ENCODE peak calls at places on chromosomes 1 and 21, in four cellular contexts. S is HCT116, P is H1, T is K562. I is an unnamed sample.

GRCh38 chr1:163069142-163069541 is at the start of gene RGS4:
- DNase-seq in T (peak; percentile 33), P (peak; percentile 81), S (peak; percentile 54), I (no peak)

GRCh38 chr21:35025206-35026152 is 23.6 kb downstream of the RUNX1 start:
- DNase-seq in S (no peak), P (no peak), T (no peak), I (no peak)

GRCh38 chr1:185581020-185581419 is 153.2 kb upstream of the HMCN1 start:
- DNase-seq in P (no peak), T (no peak), S (no peak), I (no peak)

GRCh38 chr1:24683713-24684162 is 40.6 kb downstream of the SRRM1 start:
- DNase-seq in P (no peak), S (peak; percentile 95), T (peak; percentile 66), I (no peak)

GRCh38 chr1:239719642-239720258 is 333.4 kb downstream of the CHRM3 start:
- DNase-seq in T (no peak), P (no peak), S (no peak), I (no peak)

GRCh38 chr1:15472595-15472994 is 3.3 kb upstream of the CELA2B start:
- DNase-seq in P (no peak), T (peak; percentile 67), S (no peak), I (no peak)

GRCh38 chr1:244854865-244855578 is 9.3 kb downstream of the HNRNPU start:
- DNase-seq in P (no peak), S (no peak), T (no peak), I (no peak)

GRCh38 chr1:6554031-6554906 is at the start of gene NOL9:
- DNase-seq in S (peak; percentile 78), T (peak; percentile 98), P (peak; percentile 73), I (peak; percentile 68)

GRCh38 chr1:906532-907420 is 16.9 kb upstream of the SAMD11 start:
- DNase-seq in T (peak; percentile 58), P (no peak), S (peak; percentile 46), I (no peak)

GRCh38 chr1:154972517-154973343 is 1.8 kb upstream of the CKS1B start:
- DNase-seq in P (peak; percentile 95), S (peak; percentile 80), T (no peak), I (no peak)
- TF ChIP-seq EGR1 in P (peak; percentile 71), S (no peak), T (peak; percentile 49), I (no peak)

DNA sequence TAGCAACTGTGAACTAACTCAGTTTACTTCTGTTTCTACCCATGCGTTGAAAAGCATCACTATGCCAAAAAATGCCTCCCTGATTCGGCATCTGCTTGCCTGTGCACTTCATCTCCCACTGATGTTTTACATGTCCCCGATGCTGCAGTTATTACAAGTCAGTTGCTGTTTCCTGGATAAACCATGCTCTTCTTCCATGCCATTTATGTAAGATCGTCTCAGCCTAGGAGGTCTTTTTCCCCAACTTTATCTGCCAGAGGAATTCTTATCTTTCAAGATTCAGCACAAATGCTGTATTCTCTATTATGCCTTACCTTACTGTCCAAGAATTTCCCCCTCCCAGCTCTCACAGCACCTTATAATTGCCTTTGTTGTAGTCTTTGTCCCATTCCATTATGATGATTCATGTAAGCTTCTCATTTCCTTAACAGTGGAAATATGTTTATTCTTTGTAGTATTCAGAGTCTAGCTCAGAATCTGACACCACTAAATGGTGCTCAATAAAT is 30.0 kb downstream of the PRKACB start:
- DNase-seq in P (no peak), T (no peak), S (peak; percentile 94), I (no peak)
- TF ChIP-seq EGR1 in P (no peak), T (no peak), S (peak; percentile 40), I (no peak)

DNA sequence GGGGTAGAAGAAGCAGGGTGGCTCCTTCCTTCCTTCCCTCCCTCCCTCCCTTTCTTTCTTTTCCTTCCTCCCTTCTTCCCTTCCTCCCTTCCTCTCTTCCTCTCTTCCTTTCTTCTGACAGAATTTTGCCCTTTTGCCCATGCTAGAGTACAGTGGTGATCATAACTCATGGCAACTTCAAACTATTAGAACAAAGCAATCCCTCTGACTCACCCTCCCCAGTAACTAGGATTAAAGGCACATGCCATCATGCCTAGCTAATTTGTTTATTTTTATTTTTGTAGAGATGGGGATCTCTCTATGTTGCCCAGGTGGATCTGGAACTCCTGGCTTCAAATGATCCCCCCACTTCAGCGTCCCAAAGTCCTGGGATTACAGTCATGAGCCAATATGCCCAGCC is 10.0 kb upstream of the RPE65 start:
- DNase-seq in T (no peak), S (no peak), P (no peak), I (no peak)
- TF ChIP-seq EGR1 in T (no peak), S (no peak), P (no peak), I (no peak)

DNA sequence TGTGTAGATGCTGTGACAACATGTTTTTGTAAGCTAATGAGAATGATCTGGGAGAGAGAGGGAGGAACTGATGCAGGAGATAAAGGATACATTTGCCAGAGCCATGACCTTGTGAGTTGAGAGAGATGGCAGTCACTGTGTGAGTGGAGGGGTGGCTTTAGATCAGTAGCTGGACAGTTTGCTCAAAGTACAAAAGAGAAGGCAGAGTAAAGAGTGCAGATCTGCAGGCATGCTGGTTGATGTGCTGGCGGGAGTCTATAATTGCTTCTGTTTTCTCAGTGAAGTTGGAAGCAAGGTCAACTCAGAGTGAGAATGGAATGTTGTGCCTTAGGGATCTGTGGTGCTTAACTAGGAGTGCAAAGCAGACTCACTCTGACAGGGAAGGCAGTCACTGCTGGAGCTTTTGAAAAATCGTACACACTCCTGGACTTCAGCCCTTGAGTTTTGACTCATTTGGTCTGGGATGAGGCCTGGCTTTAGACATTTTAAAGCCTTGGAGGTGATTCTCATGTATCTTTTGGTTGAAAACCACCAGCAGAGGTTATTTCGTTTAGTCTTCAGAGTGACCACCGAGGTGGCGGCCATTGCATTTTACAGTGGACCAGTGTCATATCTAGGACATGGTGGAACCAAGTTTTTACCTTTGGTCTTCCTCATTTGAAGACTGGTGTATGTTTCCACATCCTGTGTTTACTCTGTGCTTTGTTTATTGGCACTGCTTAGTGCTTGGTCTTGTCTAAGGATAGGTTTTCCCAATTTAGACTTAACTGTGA is 49.6 kb downstream of the MTR start:
- DNase-seq in T (peak; percentile 15), S (no peak), P (no peak), I (no peak)
- TF ChIP-seq EGR1 in T (no peak), S (no peak), P (no peak), I (no peak)

GRCh38 chr21:37767984-37768383 is 148.3 kb downstream of the KCNJ6 start:
- DNase-seq in S (no peak), T (no peak), P (no peak), I (no peak)
- TF ChIP-seq EGR1 in S (no peak), T (no peak), P (no peak), I (no peak)

GRCh38 chr1:236851871-236852270 is 56.8 kb downstream of the MTR start:
- DNase-seq in T (no peak), S (no peak), P (no peak), I (no peak)
- TF ChIP-seq EGR1 in T (no peak), S (no peak), P (no peak), I (no peak)

GRCh38 chr1:203649551-203650011 is 22.9 kb downstream of the ATP2B4 start:
- DNase-seq in S (no peak), T (no peak), P (no peak), I (no peak)

GRCh38 chr1:203645996-203646395 is 19.4 kb downstream of the ATP2B4 start:
- DNase-seq in S (no peak), T (no peak), P (no peak), I (no peak)

GRCh38 chr1:203652718-203653461 is 26.3 kb downstream of the ATP2B4 start:
- DNase-seq in P (no peak), S (no peak), T (no peak), I (peak; percentile 49)

GRCh38 chr1:203648281-203648680 is 21.6 kb downstream of the ATP2B4 start:
- DNase-seq in S (no peak), T (no peak), P (no peak), I (no peak)

DNA sequence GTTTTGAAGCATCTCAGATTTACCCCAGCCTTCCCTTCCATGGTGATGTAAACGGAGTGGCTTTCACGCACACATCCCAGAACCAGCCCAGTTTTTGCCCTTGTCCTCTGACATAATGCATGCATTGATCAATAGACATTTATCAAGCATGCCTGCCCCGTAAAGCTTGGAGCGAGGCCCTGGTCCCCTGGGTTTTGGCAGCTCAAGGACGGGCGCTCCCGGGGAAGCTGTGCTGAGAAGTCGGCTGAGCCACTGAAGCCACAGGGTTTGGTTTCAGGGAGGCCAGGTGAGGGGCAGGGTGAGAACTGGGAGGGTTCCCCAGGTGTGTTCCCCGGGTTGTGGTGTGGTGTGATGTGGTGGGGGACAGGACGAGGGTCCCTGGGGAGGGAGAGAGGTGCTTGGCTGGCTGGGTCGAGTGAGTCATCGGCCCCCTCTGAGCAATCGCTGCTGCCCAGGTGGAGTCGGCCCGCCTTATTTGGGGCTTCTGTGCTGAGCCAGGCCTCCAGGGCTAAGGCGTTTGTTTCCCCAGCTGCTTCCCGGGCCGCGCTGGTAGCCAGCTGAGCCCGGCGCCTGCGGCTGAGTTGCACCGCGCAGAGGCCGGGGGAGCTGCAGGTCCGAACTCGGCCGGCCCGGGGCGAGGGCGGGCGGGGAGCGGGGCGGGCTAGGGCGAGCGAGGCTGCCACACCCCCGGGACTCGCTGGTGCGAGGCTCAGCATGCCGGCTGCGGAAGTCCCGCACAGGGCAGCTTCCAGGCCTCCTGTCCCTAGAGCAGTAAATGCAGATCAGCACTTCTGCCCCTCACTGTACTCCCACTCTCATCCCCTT is 23.6 kb downstream of the ATP2B4 start:
- DNase-seq in T (peak; percentile 90), S (no peak), P (peak; percentile 38), I (no peak)
- TF ChIP-seq EGR1 in T (no peak), S (no peak), P (peak; percentile 16), I (no peak)